ENCODE peak calls at places on chromosomes 4 and X, in five cellular contexts. One of them, this sample, is unnamed.

GRCh38 chrX:148929686-148930085 is 429.3 kb downstream of the AFF2 start:
- DNase-seq in activated T-cell treated with anti-CD3 and anti-CD28 coated beads for 1 hour: no peak
- DNase-seq in NCI-H2107: no peak
- DNase-seq in Calu3: no peak
- DNase-seq in nucleus accumbens: no peak
- DNase-seq in this sample: no peak

GRCh38 chr4:48575964-48576363 is 85.9 kb downstream of the ZAR1 start:
- DNase-seq in Calu3: no peak
- DNase-seq in activated T-cell treated with anti-CD3 and anti-CD28 coated beads for 1 hour: no peak
- DNase-seq in nucleus accumbens: no peak
- DNase-seq in NCI-H2107: no peak
- DNase-seq in this sample: no peak

GRCh38 chr4:130703211-130703920 is 1607.4 kb downstream of the C4orf33 start:
- DNase-seq in nucleus accumbens: no peak
- DNase-seq in Calu3: no peak
- DNase-seq in activated T-cell treated with anti-CD3 and anti-CD28 coated beads for 1 hour: no peak
- DNase-seq in NCI-H2107: no peak
- DNase-seq in this sample: no peak

GRCh38 chr4:86421461-86421860 is 61.6 kb upstream of the MAPK10 start:
- DNase-seq in NCI-H2107: no peak
- DNase-seq in activated T-cell treated with anti-CD3 and anti-CD28 coated beads for 1 hour: no peak
- DNase-seq in Calu3: no peak
- DNase-seq in nucleus accumbens: no peak
- DNase-seq in this sample: peak

GRCh38 chr4:39855909-39856512 is 121.7 kb downstream of the PDS5A start:
- DNase-seq in activated T-cell treated with anti-CD3 and anti-CD28 coated beads for 1 hour: no peak
- DNase-seq in nucleus accumbens: no peak
- DNase-seq in NCI-H2107: no peak
- DNase-seq in Calu3: no peak
- DNase-seq in this sample: no peak

GRCh38 chr4:172716291-172716690 is 452.3 kb upstream of the GALNT7 start:
- DNase-seq in Calu3: no peak
- DNase-seq in nucleus accumbens: no peak
- DNase-seq in NCI-H2107: no peak
- DNase-seq in activated T-cell treated with anti-CD3 and anti-CD28 coated beads for 1 hour: no peak
- DNase-seq in this sample: no peak

GRCh38 chr4:174192943-174193342 is 90.5 kb downstream of the FBXO8 start:
- DNase-seq in Calu3: no peak
- DNase-seq in nucleus accumbens: no peak
- DNase-seq in NCI-H2107: no peak
- DNase-seq in activated T-cell treated with anti-CD3 and anti-CD28 coated beads for 1 hour: no peak
- DNase-seq in this sample: no peak

GRCh38 chr4:88858752-88859151 is 161.1 kb upstream of the NAP1L5 start:
- DNase-seq in Calu3: no peak
- DNase-seq in activated T-cell treated with anti-CD3 and anti-CD28 coated beads for 1 hour: no peak
- DNase-seq in nucleus accumbens: no peak
- DNase-seq in NCI-H2107: no peak
- DNase-seq in this sample: no peak

GRCh38 chrX:104330966-104331365 is 76.2 kb upstream of the ESX1 start:
- DNase-seq in NCI-H2107: no peak
- DNase-seq in nucleus accumbens: no peak
- DNase-seq in Calu3: no peak
- DNase-seq in activated T-cell treated with anti-CD3 and anti-CD28 coated beads for 1 hour: no peak
- DNase-seq in this sample: no peak

GRCh38 chr4:77827343-77827742 is 8.2 kb upstream of the CNOT6L start:
- DNase-seq in nucleus accumbens: no peak
- DNase-seq in activated T-cell treated with anti-CD3 and anti-CD28 coated beads for 1 hour: no peak
- DNase-seq in Calu3: no peak
- DNase-seq in NCI-H2107: no peak
- DNase-seq in this sample: no peak

GRCh38 chrX:92232182-92232581 is 453.0 kb downstream of the PCDH11X start:
- DNase-seq in activated T-cell treated with anti-CD3 and anti-CD28 coated beads for 1 hour: no peak
- DNase-seq in Calu3: no peak
- DNase-seq in NCI-H2107: no peak
- DNase-seq in nucleus accumbens: no peak
- DNase-seq in this sample: peak

GRCh38 chr4:184938871-184939270 is 79.4 kb upstream of the HELT start:
- DNase-seq in nucleus accumbens: no peak
- DNase-seq in NCI-H2107: no peak
- DNase-seq in activated T-cell treated with anti-CD3 and anti-CD28 coated beads for 1 hour: no peak
- DNase-seq in Calu3: no peak
- DNase-seq in this sample: no peak

GRCh38 chrX:12446342-12447075 is 308.2 kb downstream of the FRMPD4 start:
- DNase-seq in NCI-H2107: no peak
- DNase-seq in nucleus accumbens: no peak
- DNase-seq in activated T-cell treated with anti-CD3 and anti-CD28 coated beads for 1 hour: no peak
- DNase-seq in Calu3: no peak
- DNase-seq in this sample: no peak

GRCh38 chr4:54587516-54587915 is 70.2 kb upstream of the KIT start:
- DNase-seq in activated T-cell treated with anti-CD3 and anti-CD28 coated beads for 1 hour: no peak
- DNase-seq in NCI-H2107: no peak
- DNase-seq in nucleus accumbens: no peak
- DNase-seq in Calu3: no peak
- DNase-seq in this sample: no peak